ENCODE peak calls at places on chromosomes 7 and 10, in six cellular contexts. X is esophagus squamous epithelium, N is tibial nerve, P is psoas muscle, R is mammary epithelial cell, A is left ventricle myocardium inferior. S is an unnamed sample. For H3K4me1, the result is how much of the 10 kb centered on the place peaks cover.

GRCh38 chr7:129110575-129111376 is 33.7 kb upstream of the TSPAN33 start:
- DNase-seq in P (no peak), A (no peak), N (no peak), X (no peak), R (peak), S (peak)

GRCh38 chr10:21191512-21191911 is 294.4 kb upstream of the NEBL start:
- DNase-seq in N (no peak), P (no peak), X (no peak), A (no peak), R (peak), S (no peak)

GRCh38 chr7:75723444-75723843 is 15.3 kb downstream of the HIP1 start:
- DNase-seq in N (no peak), A (no peak), R (no peak), P (no peak), X (no peak), S (no peak)

GRCh38 chr7:47186316-47186715 is 395.6 kb downstream of the TNS3 start:
- DNase-seq in R (no peak), X (no peak), A (no peak), P (no peak), N (no peak), S (no peak)

GRCh38 chr10:66586073-66586472 is 339.8 kb upstream of the LRRTM3 start:
- DNase-seq in N (no peak), X (no peak), A (no peak), P (no peak), R (peak), S (no peak)

GRCh38 chr10:130350996-130351395 is 214.8 kb downstream of the GLRX3 start:
- DNase-seq in X (no peak), P (no peak), N (no peak), R (no peak), A (no peak), S (peak)

GRCh38 chr10:124029559-124029958 is 63.8 kb downstream of the CHST15 start:
- DNase-seq in X (no peak), P (no peak), R (no peak), A (no peak), N (no peak), S (peak)

GRCh38 chr7:5596896-5597246 is 173.2 kb upstream of the TNRC18 start:
- DNase-seq in R (no peak), A (no peak), N (no peak), X (no peak), P (no peak), S (no peak)

GRCh38 chr10:132856869-132857524 is 71.0 kb upstream of the NKX6-2 start:
- DNase-seq in X (no peak), A (peak), P (no peak), N (no peak), R (no peak), S (peak)

GRCh38 chr10:12966067-12966466 is 35.4 kb downstream of the CCDC3 start:
- DNase-seq in N (no peak), A (no peak), R (no peak), X (no peak), P (no peak), S (no peak)

GRCh38 chr10:24891823-24892222 is 60.6 kb downstream of the PRTFDC1 start:
- DNase-seq in A (no peak), N (no peak), X (no peak), P (no peak), R (peak), S (no peak)

GRCh38 chr7:16421333-16422099 is at the start of gene CRPPA:
- DNase-seq in R (peak), X (no peak), P (peak), A (peak), N (peak), S (peak)

GRCh38 chr7:70371652-70372051 is 760.3 kb upstream of the GALNT17 start:
- DNase-seq in R (no peak), N (no peak), P (no peak), A (no peak), X (no peak), S (no peak)

GRCh38 chr7:130231792-130232191 is 24.1 kb downstream of the SSMEM1 start:
- DNase-seq in N (no peak), P (no peak), A (no peak), X (no peak), R (no peak), S (no peak)

GRCh38 chr7:79317728-79318127 is 135.7 kb downstream of the MAGI2 start:
- DNase-seq in N (no peak), A (no peak), P (no peak), X (no peak), R (peak), S (no peak)

GRCh38 chr10:69220041-69220451 is at the start of gene HKDC1:
- DNase-seq in N (no peak), A (no peak), X (no peak), P (no peak), R (no peak), S (peak)

DNA sequence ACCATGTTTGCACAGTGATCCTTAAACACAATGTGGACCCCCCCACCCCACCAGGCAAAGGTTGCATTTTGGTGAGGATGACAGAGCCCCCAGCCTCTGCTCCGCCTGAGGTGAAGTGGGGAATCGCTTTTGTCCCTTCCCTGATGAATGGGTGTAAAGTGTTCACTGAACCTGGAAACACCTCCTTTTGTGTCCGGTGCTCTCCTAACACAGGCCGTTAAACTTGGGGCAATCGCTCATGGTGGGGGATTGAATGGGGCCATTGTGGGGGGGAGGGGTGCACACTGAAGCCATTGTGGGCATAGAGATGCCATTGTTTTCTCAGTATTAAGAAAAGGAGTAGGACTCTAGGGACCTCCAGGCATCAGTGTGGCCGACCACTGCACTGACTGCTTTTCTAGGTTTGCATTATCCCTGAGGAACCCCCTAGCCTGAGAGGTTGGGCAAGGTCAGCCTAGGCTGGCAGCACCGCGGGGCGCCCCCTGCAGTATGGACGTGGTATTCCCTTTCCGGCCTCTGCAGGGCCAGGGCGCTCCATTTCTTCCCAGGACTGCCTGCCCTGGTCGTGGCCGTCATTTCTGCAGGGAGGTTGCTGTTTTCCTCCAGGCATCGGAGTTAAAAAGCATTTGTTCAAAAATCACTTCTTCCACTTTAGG is 158.3 kb downstream of the TCF7L2 start:
- DNase-seq in N (no peak), A (no peak), P (no peak), R (no peak), X (no peak), S (peak)
- TF ChIP-seq CTCF in N (peak), A (peak), P (peak), R (peak), X (peak), S (no peak)

GRCh38 chr7:139733751-139734150 is 44.0 kb downstream of the HIPK2 start:
- DNase-seq in N (no peak), P (no peak), X (no peak), R (no peak), A (no peak), S (no peak)

GRCh38 chr7:139734395-139734794 is 43.4 kb downstream of the HIPK2 start:
- DNase-seq in A (no peak), R (peak), P (no peak), X (no peak), N (peak), S (no peak)

GRCh38 chr7:139735912-139736595 is 41.7 kb downstream of the HIPK2 start:
- DNase-seq in A (no peak), X (no peak), N (no peak), R (no peak), P (no peak), S (no peak)

GRCh38 chr7:139737221-139738100 is 40.3 kb downstream of the HIPK2 start:
- DNase-seq in A (no peak), N (no peak), P (no peak), R (no peak), X (no peak), S (no peak)

DNA sequence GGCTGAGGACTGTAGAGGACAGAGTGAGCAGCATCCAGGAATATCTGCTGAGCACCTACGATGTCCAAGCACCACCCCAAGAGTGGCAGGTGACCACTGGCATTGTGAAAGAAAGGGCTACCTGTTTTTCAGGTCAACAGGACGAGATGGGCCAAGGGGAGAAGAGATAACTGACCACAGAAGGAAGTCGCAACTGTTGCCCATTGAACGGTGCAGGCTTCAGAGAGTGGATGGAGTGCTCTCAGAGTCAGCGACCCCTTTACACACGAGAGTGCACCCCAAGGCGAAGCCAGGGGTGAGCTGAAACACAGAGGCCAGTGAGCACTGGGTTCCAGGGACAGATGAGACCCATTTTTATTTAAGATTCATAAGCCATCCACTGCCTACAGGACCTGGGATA is 42.3 kb downstream of the HIPK2 start:
- DNase-seq in X (no peak), N (no peak), P (no peak), R (no peak), A (no peak), S (no peak)
- H3K27ac ChIP-seq in X (peak), N (peak), P (peak), R (peak), A (peak), S (peak)

GRCh38 chr10:119297207-119297968 is 90.0 kb downstream of the GRK5 start:
- DNase-seq in R (no peak), N (no peak), X (no peak), A (no peak), P (no peak), S (no peak)

GRCh38 chr10:119302172-119302571 is 94.8 kb downstream of the GRK5 start:
- DNase-seq in N (no peak), A (no peak), X (no peak), R (no peak), P (no peak), S (no peak)

GRCh38 chr10:119301397-119301796 is 94.0 kb downstream of the GRK5 start:
- DNase-seq in P (no peak), N (no peak), R (no peak), X (no peak), A (no peak), S (no peak)

GRCh38 chr10:119298788-119299187 is 91.4 kb downstream of the GRK5 start:
- DNase-seq in P (no peak), X (no peak), R (no peak), A (no peak), N (no peak), S (no peak)

DNA sequence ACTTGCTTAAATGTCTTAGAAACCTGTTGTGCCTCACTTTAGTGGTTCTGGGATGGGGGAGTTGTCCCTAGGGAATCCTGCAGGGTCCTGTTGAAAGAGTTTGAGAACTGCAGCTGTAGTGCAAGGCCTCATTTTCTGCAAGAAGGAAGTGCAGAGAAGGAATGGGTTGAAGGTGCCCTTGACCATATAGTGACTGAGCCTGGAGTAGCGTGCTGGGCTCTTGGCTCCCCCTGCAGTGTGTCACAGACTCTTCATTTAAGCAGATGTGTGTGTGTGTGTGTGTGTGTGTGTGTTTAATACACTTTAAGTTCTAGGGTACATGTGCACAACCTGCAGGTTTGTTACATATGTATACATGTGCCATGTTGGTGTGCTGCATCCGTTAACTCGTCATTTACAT is 92.2 kb downstream of the GRK5 start:
- DNase-seq in A (no peak), P (no peak), X (no peak), R (no peak), N (no peak), S (no peak)
- H3K4me1 ChIP-seq in A (half or more), P (under half), X (half or more), R (under half), N (under half), S (under half)

GRCh38 chr7:155296788-155297516 is 726 bp upstream of the INSIG1 start:
- DNase-seq in A (peak), R (peak), P (peak), N (no peak), X (peak), S (peak)
- TF ChIP-seq CTCF in A (peak), R (no peak), P (peak), N (no peak), X (peak), S (no peak)

GRCh38 chr7:26153823-26154783 is 2.1 kb downstream of the NFE2L3 start:
- DNase-seq in N (peak), X (no peak), R (no peak), A (no peak), P (no peak), S (no peak)
- H3K27ac ChIP-seq in N (no peak), X (peak), R (no peak), A (peak), P (no peak), S (no peak)

DNA sequence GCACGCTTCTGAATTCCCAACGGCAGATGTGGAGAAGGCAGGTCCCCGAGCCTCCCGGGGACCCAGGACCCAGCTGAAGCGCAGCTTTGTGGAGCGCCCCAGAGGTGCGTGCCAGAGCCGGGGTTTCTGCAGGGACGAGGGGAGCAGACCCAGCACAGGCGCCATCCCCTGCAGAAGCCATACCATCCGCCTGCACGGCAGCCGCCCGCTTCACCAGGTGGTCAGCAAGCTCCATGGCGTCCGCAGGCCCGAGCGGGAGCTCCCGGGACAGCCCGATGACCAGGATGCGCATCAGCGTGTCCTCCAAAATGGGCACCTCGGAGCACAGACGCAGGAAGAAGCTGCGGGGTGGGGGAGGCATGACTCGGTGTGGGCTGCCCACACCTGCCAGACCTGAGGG is 10.6 kb downstream of the INTS1 start:
- DNase-seq in X (no peak), P (no peak), N (no peak), R (no peak), A (no peak), S (no peak)
- H3K4me1 ChIP-seq in X (under half), P (under half), N (under half), R (under half), A (under half), S (under half)

GRCh38 chr7:102075126-102075525 is 211.5 kb upstream of the SH2B2 start:
- DNase-seq in N (no peak), P (no peak), X (no peak), R (no peak), A (no peak), S (no peak)
- TF ChIP-seq CTCF in N (no peak), P (no peak), X (no peak), R (no peak), A (no peak), S (no peak)

DNA sequence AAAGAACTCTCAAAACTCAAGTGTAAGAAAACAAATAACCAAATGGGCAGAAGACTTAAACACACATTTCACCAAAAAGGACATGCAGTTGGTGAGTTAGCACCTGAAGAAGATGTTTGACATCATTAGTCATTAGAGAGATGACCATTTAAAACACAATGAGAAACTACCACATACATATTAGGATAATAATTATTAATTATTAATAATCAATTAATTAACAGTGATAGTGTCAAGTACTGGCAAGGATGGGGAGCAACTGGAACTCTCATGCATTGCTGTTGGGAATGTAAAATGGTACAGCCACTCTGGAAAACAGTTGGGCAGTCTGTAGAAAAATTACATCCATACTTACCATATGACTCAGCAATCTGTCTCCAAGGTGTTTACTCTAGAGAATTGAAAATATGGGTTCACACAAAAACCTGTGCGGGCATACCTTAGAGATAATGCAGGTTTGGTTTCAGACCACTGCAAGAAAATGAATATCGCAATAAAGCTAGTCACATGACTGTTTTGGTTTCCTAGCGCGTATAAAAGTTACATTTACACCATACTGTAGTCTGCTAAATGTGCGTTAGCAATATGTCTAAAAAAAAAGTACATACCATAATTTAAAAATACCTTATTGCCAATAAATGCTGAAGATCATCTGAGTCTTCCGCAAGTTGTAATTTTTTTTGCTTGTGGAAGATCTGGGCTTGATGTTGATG is 30.3 kb downstream of the ARID5B start:
- DNase-seq in R (peak), A (no peak), X (no peak), N (no peak), P (no peak), S (no peak)
- H3K27ac ChIP-seq in R (no peak), A (no peak), X (no peak), N (no peak), P (no peak), S (no peak)